ENCODE peak calls at places on chromosomes 11 and 22, in four cellular contexts. E is aorta, K is astrocyte, L is iPS DF 6.9. Y is an unnamed sample.
A peak's percentile ranks its signal among the peaks of the same experiment; 100 is the strongest.

GRCh38 chr11:64445651-64446050 is 86.7 kb downstream of the RPS6KA4 start:
- DNase-seq in E (peak; percentile 17), K (no peak), L (no peak), Y (no peak)

GRCh38 chr11:27471588-27472397 is 797 bp downstream of the LGR4 start:
- DNase-seq in E (peak; percentile 81), K (no peak), L (no peak), Y (peak; percentile 31)

GRCh38 chr22:48783821-48784266 is 1043.8 kb downstream of the BRD1 start:
- DNase-seq in E (no peak), K (no peak), L (no peak), Y (peak; percentile 69)

GRCh38 chr22:44325718-44326548 is 13.2 kb upstream of the SHISAL1 start:
- DNase-seq in E (no peak), K (peak; percentile 49), L (no peak), Y (peak; percentile 17)

GRCh38 chr22:23387827-23388491 is 192.1 kb downstream of the IGLL1 start:
- DNase-seq in E (peak; percentile 69), K (no peak), L (no peak), Y (no peak)

GRCh38 chr11:8728566-8728965 is 46.0 kb downstream of the RPL27A start:
- DNase-seq in E (no peak), K (peak; percentile 75), L (no peak), Y (no peak)

GRCh38 chr11:134915212-134915611 is 503.2 kb upstream of the B3GAT1 start:
- DNase-seq in E (no peak), K (peak; percentile 67), L (no peak), Y (no peak)

GRCh38 chr11:64334764-64335741 is 5.0 kb upstream of the CCDC88B start:
- DNase-seq in E (no peak), K (peak; percentile 94), L (no peak), Y (peak; percentile 97)

GRCh38 chr22:29080061-29080975 is 7.5 kb downstream of the KREMEN1 start:
- DNase-seq in E (no peak), K (no peak), L (no peak), Y (no peak)

GRCh38 chr11:26621147-26621546 is 49.1 kb upstream of the MUC15 start:
- DNase-seq in E (no peak), K (peak; percentile 84), L (no peak), Y (no peak)

GRCh38 chr22:43428005-43428485 is 16.2 kb downstream of the MPPED1 start:
- DNase-seq in E (no peak), K (no peak), L (no peak), Y (no peak)

GRCh38 chr22:29528144-29528543 is 25.4 kb downstream of the THOC5 start:
- DNase-seq in E (no peak), K (no peak), L (no peak), Y (no peak)

GRCh38 chr11:30967579-30967978 is 381.4 kb upstream of the MPPED2 start:
- DNase-seq in E (no peak), K (no peak), L (no peak), Y (no peak)

GRCh38 chr11:13277719-13278619 is at the start of gene BMAL1:
- DNase-seq in E (peak; percentile 85), K (no peak), L (no peak), Y (peak; percentile 53)

GRCh38 chr11:103849366-103849765 is 187.1 kb upstream of the DDI1 start:
- DNase-seq in E (no peak), K (no peak), L (no peak), Y (no peak)

GRCh38 chr11:105070221-105070789 is 25.2 kb upstream of the CARD16 start:
- DNase-seq in E (no peak), K (no peak), L (no peak), Y (no peak)

GRCh38 chr11:64661146-64661545 is 61.9 kb downstream of the NRXN2 start:
- DNase-seq in E (peak; percentile 90), K (peak; percentile 49), L (no peak), Y (no peak)

GRCh38 chr11:12066799-12067508 is 43.4 kb upstream of the MICAL2 start:
- DNase-seq in E (peak; percentile 66), K (no peak), L (no peak), Y (peak; percentile 56)

GRCh38 chr11:68546555-68546954 is 86.0 kb downstream of the PPP6R3 start:
- DNase-seq in E (no peak), K (peak; percentile 16), L (no peak), Y (no peak)

GRCh38 chr11:62142921-62143320 is 19.1 kb downstream of the INCENP start:
- DNase-seq in E (peak; percentile 75), K (no peak), L (no peak), Y (no peak)

GRCh38 chr22:43407591-43407990 is 4.2 kb upstream of the MPPED1 start:
- DNase-seq in E (no peak), K (no peak), L (no peak), Y (no peak)

GRCh38 chr11:47507016-47507631 is 45.8 kb downstream of the CELF1 start:
- DNase-seq in E (no peak), K (no peak), L (no peak), Y (no peak)

GRCh38 chr11:59551651-59552521 is 40.5 kb downstream of the OR4D9 start:
- DNase-seq in E (no peak), K (peak; percentile 66), L (no peak), Y (no peak)

GRCh38 chr11:104531075-104531474 is 367.1 kb upstream of the PDGFD start:
- DNase-seq in E (no peak), K (no peak), L (peak; percentile 16), Y (peak; percentile 5)

GRCh38 chr11:45238724-45239123 is 47.4 kb downstream of the SYT13 start:
- DNase-seq in E (no peak), K (peak; percentile 91), L (no peak), Y (no peak)

GRCh38 chr11:112042161-112042960 is 17.2 kb downstream of the DLAT start:
- DNase-seq in E (no peak), K (peak; percentile 77), L (no peak), Y (no peak)

GRCh38 chr22:25113316-25113721 is 86.3 kb upstream of the CRYBB3 start:
- DNase-seq in E (no peak), K (no peak), L (no peak), Y (peak; percentile 18)

GRCh38 chr11:28566643-28567042 is 458.5 kb downstream of the METTL15 start:
- DNase-seq in E (peak; percentile 93), K (peak; percentile 98), L (no peak), Y (peak; percentile 92)

GRCh38 chr11:103659743-103660142 is 376.7 kb upstream of the DDI1 start:
- DNase-seq in E (no peak), K (peak; percentile 30), L (no peak), Y (no peak)

GRCh38 chr11:15166204-15166603 is 51.5 kb downstream of the INSC start:
- DNase-seq in E (no peak), K (no peak), L (no peak), Y (no peak)

GRCh38 chr11:118807800-118808778 is 17.1 kb upstream of the DDX6 start:
- DNase-seq in E (no peak), K (no peak), L (no peak), Y (no peak)

GRCh38 chr22:31952459-31952858 is 8.1 kb downstream of the YWHAH start:
- DNase-seq in E (no peak), K (peak; percentile 92), L (no peak), Y (no peak)

GRCh38 chr11:394034-394857 is at the start of gene PKP3:
- DNase-seq in E (no peak), K (peak; percentile 45), L (no peak), Y (peak; percentile 95)

GRCh38 chr22:19730141-19730661 is 6.9 kb downstream of the GP1BB start:
- DNase-seq in E (no peak), K (no peak), L (no peak), Y (no peak)
- H3K27me3 ChIP-seq in E (no peaks in the 10 kb centered on the region), K (no peaks in the 10 kb centered on the region), L (peaks cover 21% of the 10 kb centered on the region), Y (peaks cover 1% of the 10 kb centered on the region)

GRCh38 chr11:107719557-107720304 is 7.9 kb upstream of the SLN start:
- DNase-seq in E (no peak), K (no peak), L (no peak), Y (no peak)

GRCh38 chr11:107719062-107719461 is 7.2 kb upstream of the SLN start:
- DNase-seq in E (no peak), K (no peak), L (no peak), Y (no peak)

GRCh38 chr11:107720305-107720775 is 8.5 kb upstream of the SLN start:
- DNase-seq in E (no peak), K (no peak), L (no peak), Y (no peak)

GRCh38 chr11:107713009-107713408 is 1.2 kb upstream of the SLN start:
- DNase-seq in E (no peak), K (no peak), L (no peak), Y (no peak)

GRCh38 chr11:107716884-107717532 is 5.2 kb upstream of the SLN start:
- DNase-seq in E (no peak), K (peak; percentile 75), L (no peak), Y (no peak)
- H3K27me3 ChIP-seq in E (no peaks in the 10 kb centered on the region), K (peaks cover 14% of the 10 kb centered on the region), L (no peaks in the 10 kb centered on the region), Y (no peaks in the 10 kb centered on the region)

GRCh38 chr11:2107521-2107920 is 31.7 kb downstream of the IGF2 start:
- DNase-seq in E (peak; percentile 24), K (no peak), L (no peak), Y (no peak)

GRCh38 chr11:2109541-2110019 is 29.6 kb downstream of the IGF2 start:
- DNase-seq in E (peak; percentile 59), K (no peak), L (no peak), Y (no peak)

GRCh38 chr11:2110521-2110920 is 28.7 kb downstream of the IGF2 start:
- DNase-seq in E (no peak), K (no peak), L (no peak), Y (no peak)

GRCh38 chr11:2107941-2108630 is 31.1 kb downstream of the IGF2 start:
- DNase-seq in E (peak; percentile 56), K (no peak), L (no peak), Y (no peak)

DNA sequence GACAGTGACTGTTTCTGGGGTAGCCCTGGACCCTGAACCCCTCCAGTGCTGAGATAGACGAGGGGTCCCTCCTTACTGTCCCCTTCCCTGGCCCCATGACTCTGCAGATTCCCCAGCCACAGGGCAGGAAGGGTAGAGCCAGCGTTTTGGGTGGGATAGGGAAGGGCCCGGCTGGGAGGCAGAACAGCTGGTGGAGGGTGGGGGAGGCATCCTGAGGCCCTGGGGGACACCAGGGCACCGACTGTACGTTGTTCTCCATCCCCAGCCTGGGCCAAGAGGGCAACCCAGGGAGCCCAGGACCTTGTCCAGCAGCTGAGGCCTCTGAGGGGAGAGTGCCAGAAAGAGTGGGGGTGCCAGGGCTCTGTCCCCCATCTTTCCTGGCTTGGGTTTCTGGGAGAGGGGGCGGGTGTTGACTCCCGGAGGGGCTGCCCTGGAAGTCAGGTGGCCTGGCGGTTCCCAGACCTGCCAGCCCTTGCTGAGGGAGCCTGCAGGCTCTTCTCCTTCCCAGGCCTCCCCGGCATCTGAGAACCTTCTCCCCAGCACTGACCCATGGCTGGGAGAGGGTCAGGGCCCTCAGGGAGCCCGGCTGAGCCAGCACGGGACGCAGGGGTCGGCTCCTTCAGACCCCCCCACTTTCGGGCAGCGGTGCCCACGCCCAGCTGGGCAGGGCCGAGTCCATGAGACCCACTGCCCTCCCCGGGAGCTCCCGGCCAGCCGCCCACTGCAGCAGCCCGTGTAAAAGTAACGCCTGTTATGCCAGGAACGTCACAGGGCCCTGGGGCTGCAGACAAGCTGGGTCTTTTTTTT is 30.3 kb downstream of the IGF2 start:
- DNase-seq in E (peak; percentile 66), K (no peak), L (no peak), Y (no peak)
- H3K27me3 ChIP-seq in E (no peaks in the 10 kb centered on the region), K (peaks cover 3% of the 10 kb centered on the region), L (no peaks in the 10 kb centered on the region), Y (no peaks in the 10 kb centered on the region)

GRCh38 chr22:35620624-35621245 is 3.6 kb upstream of the MB start:
- DNase-seq in E (peak; percentile 64), K (no peak), L (no peak), Y (no peak)

GRCh38 chr22:35616043-35616442 is 1.1 kb downstream of the MB start:
- DNase-seq in E (no peak), K (no peak), L (no peak), Y (no peak)

GRCh38 chr22:35619336-35620094 is 2.4 kb upstream of the MB start:
- DNase-seq in E (peak; percentile 50), K (no peak), L (no peak), Y (peak; percentile 50)

GRCh38 chr22:35617137-35617755 is at the start of gene MB:
- DNase-seq in E (no peak), K (no peak), L (no peak), Y (no peak)

GRCh38 chr22:35618427-35619223 is 1.5 kb upstream of the MB start:
- DNase-seq in E (no peak), K (no peak), L (no peak), Y (no peak)
- H3K27me3 ChIP-seq in E (no peaks in the 10 kb centered on the region), K (peaks cover 7% of the 10 kb centered on the region), L (no peaks in the 10 kb centered on the region), Y (no peaks in the 10 kb centered on the region)